ENCODE peak calls at places on chromosomes 6 and 20, in eight cellular contexts. Y is RWPE1; B is CD4-positive, CD25-positive, alpha-beta regulatory T cell; G is mesendoderm; R is small intestine; K is substantia nigra; N is CD8-positive, alpha-beta memory T cell; T is kidney. M is an unnamed sample.

GRCh38 chr20:48360338-48360698 is 467.5 kb downstream of the PREX1 start:
- DNase-seq in T (no peak), G (no peak), K (no peak), B (no peak), N (no peak), Y (no peak), R (no peak), M (no peak)

GRCh38 chr6:134081506-134081905 is 29.1 kb upstream of the SLC2A12 start:
- DNase-seq in N (no peak), Y (no peak), R (no peak), B (no peak), G (no peak), T (no peak), K (no peak), M (no peak)

GRCh38 chr6:26358511-26358981 is 6.5 kb upstream of the BTN3A2 start:
- DNase-seq in G (no peak), Y (no peak), R (no peak), B (peak; percentile 41), T (no peak), K (no peak), N (no peak), M (no peak)

GRCh38 chr6:46655803-46656202 is 3.0 kb downstream of the SLC25A27 start:
- DNase-seq in Y (no peak), N (no peak), G (peak; percentile 86), T (no peak), B (no peak), R (no peak), K (no peak), M (no peak)

GRCh38 chr6:53718597-53719460 is 53.3 kb upstream of the KLHL31 start:
- DNase-seq in R (peak; percentile 87), G (peak; percentile 72), N (no peak), Y (peak; percentile 59), T (no peak), B (peak; percentile 29), K (peak; percentile 19), M (no peak)

GRCh38 chr20:1741309-1742048 is 83.9 kb upstream of the SIRPG start:
- DNase-seq in G (no peak), Y (no peak), T (no peak), N (no peak), K (no peak), R (peak; percentile 19), B (peak; percentile 30), M (no peak)

GRCh38 chr20:2946988-2947961 is 74.0 kb downstream of the PTPRA start:
- DNase-seq in K (peak; percentile 63), T (no peak), B (no peak), N (no peak), G (no peak), R (peak; percentile 53), Y (no peak), M (no peak)

GRCh38 chr6:36917541-36918193 is 31.9 kb downstream of the C6orf89 start:
- DNase-seq in T (no peak), R (no peak), Y (no peak), G (no peak), N (no peak), B (no peak), K (no peak), M (peak; percentile 80)

GRCh38 chr20:49892260-49893216 is 22.8 kb downstream of the SPATA2 start:
- DNase-seq in G (no peak), B (no peak), R (no peak), K (peak; percentile 54), Y (no peak), N (no peak), T (no peak), M (no peak)

GRCh38 chr6:108030223-108030622 is 44.3 kb downstream of the OSTM1 start:
- DNase-seq in Y (no peak), N (no peak), B (no peak), T (no peak), K (no peak), G (no peak), R (peak; percentile 48), M (no peak)

GRCh38 chr6:39223535-39223934 is 5.7 kb downstream of the KCNK5 start:
- DNase-seq in B (no peak), N (no peak), R (no peak), T (no peak), K (no peak), G (no peak), Y (no peak), M (no peak)

GRCh38 chr20:25508083-25508770 is 77.1 kb downstream of the NINL start:
- DNase-seq in Y (no peak), G (no peak), B (no peak), T (peak; percentile 79), R (peak; percentile 94), N (no peak), K (no peak), M (no peak)

GRCh38 chr20:6613280-6613861 is 154.1 kb upstream of the BMP2 start:
- DNase-seq in G (peak; percentile 44), Y (peak; percentile 52), R (no peak), K (no peak), N (no peak), B (no peak), T (no peak), M (no peak)

GRCh38 chr6:44059359-44060342 is 67.6 kb downstream of the MRPL14 start:
- DNase-seq in B (no peak), G (no peak), K (no peak), Y (no peak), T (no peak), R (no peak), N (no peak), M (no peak)

GRCh38 chr20:35979528-35979927 is 11.1 kb downstream of the CNBD2 start:
- DNase-seq in B (no peak), R (no peak), T (no peak), G (no peak), K (no peak), N (no peak), Y (no peak), M (no peak)

GRCh38 chr6:165876568-165876967 is 213.5 kb upstream of the PDE10A start:
- DNase-seq in N (no peak), T (peak; percentile 37), R (no peak), G (no peak), K (no peak), Y (no peak), B (no peak), M (peak; percentile 75)

GRCh38 chr6:74899416-74899815 is 306.4 kb downstream of the COL12A1 start:
- DNase-seq in G (peak; percentile 28), R (no peak), K (no peak), T (no peak), B (no peak), Y (no peak), N (no peak), M (no peak)

GRCh38 chr6:169244684-169245383 is 8.8 kb downstream of the THBS2 start:
- DNase-seq in B (no peak), Y (no peak), N (no peak), T (peak; percentile 42), K (no peak), G (no peak), R (no peak), M (peak; percentile 37)

GRCh38 chr6:52087498-52087999 is at the start of gene PKHD1:
- DNase-seq in T (no peak), B (no peak), K (no peak), G (peak; percentile 63), R (peak; percentile 74), N (no peak), Y (peak; percentile 12), M (no peak)

DNA sequence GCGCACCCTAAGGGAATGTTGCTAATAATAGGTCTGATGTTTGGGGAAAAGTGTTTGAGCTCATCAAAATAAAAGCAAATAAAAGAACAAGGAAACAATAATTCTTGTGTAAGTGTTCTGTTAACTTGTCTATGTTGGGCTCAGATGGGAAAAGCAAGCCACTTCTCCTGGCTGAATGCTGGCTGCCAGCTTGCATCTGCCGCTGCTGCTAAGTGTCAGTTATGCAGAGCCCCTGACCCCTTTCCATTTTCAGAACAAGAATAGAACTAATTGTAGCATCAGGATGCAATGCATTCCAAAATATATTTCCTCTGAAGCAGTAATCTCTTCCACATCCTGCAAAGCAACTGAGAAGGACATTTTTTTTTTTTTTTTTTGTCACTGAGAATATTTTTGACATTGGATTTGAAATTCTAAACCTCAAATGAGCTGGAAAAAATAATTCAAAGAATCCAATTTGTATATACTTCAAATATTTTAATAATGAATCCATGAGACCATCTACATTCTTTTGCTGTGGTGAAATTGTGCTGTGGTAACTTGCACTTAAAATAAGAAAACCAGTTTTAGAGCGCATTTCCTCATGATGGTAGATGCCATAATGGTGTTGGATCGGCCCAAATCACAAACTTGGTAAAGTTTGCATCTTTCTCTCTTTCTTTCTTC is 43.9 kb upstream of the DEK start:
- DNase-seq in B (no peak), T (no peak), G (no peak), Y (no peak), R (no peak), K (no peak), N (no peak), M (no peak)
- H3K27ac ChIP-seq in B (no peak overlapping the region), T (no peak overlapping the region), G (no peak overlapping the region), Y (peak overlapping the region; percentile 56), R (no peak overlapping the region), K (no peak overlapping the region), N (no peak overlapping the region), M (no peak overlapping the region)

GRCh38 chr6:14704383-14705271 is 541.2 kb upstream of the JARID2 start:
- DNase-seq in K (no peak), G (no peak), T (no peak), B (no peak), Y (no peak), N (no peak), R (no peak), M (no peak)
- H3K27ac ChIP-seq in K (no peak overlapping the region), G (no peak overlapping the region), T (no peak overlapping the region), B (no peak overlapping the region), Y (no peak overlapping the region), N (no peak overlapping the region), R (no peak overlapping the region), M (no peak overlapping the region)

GRCh38 chr6:41779793-41780622 is at the start of gene FRS3:
- DNase-seq in G (peak; percentile 95), B (peak; percentile 97), T (peak; percentile 99), R (peak; percentile 97), N (peak; percentile 100), K (peak; percentile 97), Y (peak; percentile 93), M (peak; percentile 99)
- H3K27ac ChIP-seq in G (no peak within 1 kb of the TSS), B (no peak within 1 kb of the TSS), T (peak within 1 kb of the TSS; percentile 57), R (peak within 1 kb of the TSS; percentile 6), N (peak within 1 kb of the TSS; percentile 54), K (peak within 1 kb of the TSS; percentile 74), Y (peak within 1 kb of the TSS; percentile 97), M (peak within 1 kb of the TSS; percentile 74)

GRCh38 chr6:130946076-130946475 is 117.0 kb downstream of the EPB41L2 start:
- DNase-seq in G (no peak), B (no peak), K (no peak), T (no peak), N (no peak), Y (no peak), R (no peak), M (no peak)
- H3K27ac ChIP-seq in G (no peak overlapping the region), B (no peak overlapping the region), K (peak overlapping the region; percentile 77), T (no peak overlapping the region), N (no peak overlapping the region), Y (no peak overlapping the region), R (no peak overlapping the region), M (no peak overlapping the region)

DNA sequence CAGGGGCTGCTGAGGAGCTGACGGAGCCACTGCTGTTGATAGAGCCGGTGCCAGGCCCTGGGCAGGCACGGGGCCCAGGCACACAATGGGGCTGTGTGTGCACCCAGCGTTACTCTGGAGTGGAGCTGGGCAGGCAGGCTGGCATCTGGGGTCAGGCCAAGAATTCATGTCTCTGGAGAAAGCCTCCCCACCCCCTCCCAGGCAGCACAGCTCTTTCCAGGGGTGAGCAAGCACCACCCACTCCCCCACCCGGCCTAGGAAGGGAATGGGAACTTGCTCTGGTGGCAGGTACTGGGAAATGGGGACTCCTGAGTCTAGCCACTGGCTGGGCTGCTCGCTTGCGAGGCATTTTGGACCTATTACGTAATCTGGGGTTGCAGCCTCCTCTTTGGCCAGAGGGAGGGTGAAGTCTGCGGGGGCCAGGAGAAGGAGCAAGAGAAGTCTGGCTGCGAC is 22.7 kb downstream of the TFEB start:
- DNase-seq in G (no peak), Y (no peak), R (no peak), T (peak; percentile 94), K (peak; percentile 95), B (no peak), N (no peak), M (no peak)
- H3K27ac ChIP-seq in G (no peak overlapping the region), Y (peak overlapping the region; percentile 100), R (no peak overlapping the region), T (peak overlapping the region; percentile 93), K (peak overlapping the region; percentile 100), B (no peak overlapping the region), N (no peak overlapping the region), M (peak overlapping the region; percentile 79)

M was measured in suprapubic skin.